ENCODE peak calls at places on chromosomes 13 and 19, in ten cellular contexts. K is A549; C is AG09309; W is heart left ventricle; A is body of pancreas; D is BE2C; O is fibroblast of the aortic adventitia; F is heart right ventricle; B is naive thymus-derived CD4-positive, alpha-beta T cell; V is DND-41. T is an unnamed sample.

GRCh38 chr19:51018745-51019543 is 565 bp downstream of the KLK10 start:
- DNase-seq in D (no peak), K (no peak), A (no peak), O (no peak), V (no peak), F (peak), C (no peak), W (no peak), B (no peak), T (no peak)

GRCh38 chr19:18392417-18392816 is 5.0 kb downstream of the LRRC25 start:
- DNase-seq in C (no peak), O (no peak), W (no peak), F (no peak), B (no peak), A (peak), V (no peak), K (no peak), D (no peak), T (no peak)

GRCh38 chr19:29260477-29261317 is 47.7 kb upstream of the UQCRFS1 start:
- DNase-seq in F (no peak), O (peak), C (no peak), D (peak), W (no peak), K (peak), B (no peak), V (peak), A (peak), T (peak)

GRCh38 chr19:57321164-57321563 is 892 bp downstream of the ZNF543 start:
- DNase-seq in K (no peak), W (no peak), A (no peak), C (no peak), F (no peak), B (no peak), V (no peak), O (no peak), D (no peak), T (no peak)

GRCh38 chr19:54023191-54023590 is 31.8 kb downstream of the CACNG6 start:
- DNase-seq in K (peak), W (no peak), O (peak), F (no peak), V (no peak), B (no peak), C (no peak), D (no peak), A (no peak), T (no peak)

GRCh38 chr13:40812724-40813445 is 23.5 kb downstream of the SLC25A15 start:
- DNase-seq in W (no peak), K (peak), F (no peak), C (no peak), B (no peak), A (no peak), O (no peak), V (no peak), D (no peak), T (peak)

GRCh38 chr19:48424694-48425219 is 21.0 kb upstream of the GRWD1 start:
- DNase-seq in K (peak), W (no peak), V (no peak), A (peak), O (peak), F (no peak), D (no peak), C (no peak), B (no peak), T (peak)

GRCh38 chr13:87669379-87669978 is 1.7 kb upstream of the SLITRK5 start:
- DNase-seq in O (peak), A (no peak), W (no peak), V (no peak), K (peak), B (no peak), F (no peak), D (peak), C (no peak), T (no peak)

GRCh38 chr19:29741776-29742175 is 26.7 kb upstream of the C19orf12 start:
- DNase-seq in A (no peak), O (no peak), D (no peak), K (no peak), C (no peak), V (no peak), B (no peak), W (no peak), F (no peak), T (no peak)

GRCh38 chr13:27622102-27622820 is 569 bp downstream of the POLR1D start:
- DNase-seq in K (peak), O (peak), V (no peak), D (no peak), W (no peak), B (peak), A (peak), F (no peak), C (no peak), T (no peak)
- H3K4me3 ChIP-seq in K (peak), O (peak), V (peak), D (peak), W (peak), B (peak), A (peak), F (peak), C (peak), T (peak)

GRCh38 chr13:49997935-49998334 is 1.1 kb downstream of the TRIM13 start:
- DNase-seq in C (no peak), O (peak), D (no peak), K (no peak), B (no peak), V (no peak), F (no peak), A (no peak), W (no peak), T (peak)
- H3K4me3 ChIP-seq in C (peak), O (peak), D (peak), K (peak), B (peak), V (peak), F (peak), A (peak), W (peak), T (peak)

GRCh38 chr19:10812196-10812595 is 23.8 kb downstream of the TMED1 start:
- DNase-seq in W (no peak), F (no peak), B (no peak), A (no peak), K (no peak), O (no peak), D (no peak), C (no peak), V (no peak), T (peak)
- H3K4me3 ChIP-seq in W (no peak), F (no peak), B (no peak), A (no peak), K (no peak), O (no peak), D (no peak), C (no peak), V (no peak), T (no peak)

DNA sequence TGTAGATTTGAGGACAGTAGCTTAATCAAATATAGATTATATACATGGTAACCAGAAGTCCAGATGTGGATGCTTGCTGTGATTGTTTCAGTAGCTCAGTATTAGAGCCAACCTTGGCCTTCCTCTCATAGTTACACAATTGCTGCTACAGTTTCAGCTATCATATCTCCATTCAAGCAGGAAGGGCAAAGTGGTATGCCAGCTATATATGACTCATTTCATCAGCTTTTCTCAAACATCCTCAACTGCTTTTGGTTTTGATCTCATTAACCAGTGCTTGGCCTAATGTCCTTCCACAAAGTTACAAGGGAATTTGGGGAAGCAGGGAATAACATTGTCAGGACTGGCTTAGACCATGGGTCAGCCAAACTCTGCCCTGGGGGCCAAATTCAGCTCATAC is 73.0 kb upstream of the MAB21L1 start:
- DNase-seq in W (no peak), C (peak), O (peak), B (no peak), D (peak), A (no peak), F (no peak), V (no peak), K (peak), T (peak)
- H3K4me3 ChIP-seq in W (no peak), C (no peak), O (no peak), B (no peak), D (no peak), A (no peak), F (no peak), V (no peak), K (no peak), T (no peak)